ENCODE peak calls at places on chromosome 19, in four cellular contexts. One of them, this sample, is unnamed.

GRCh38 chr19:49348305-49349188 is 13.3 kb downstream of the CD37 start:
- DNase-seq in lower lobe of right lung: no peak
- DNase-seq in fibroblast of pulmonary artery: no peak
- DNase-seq in mucosa of descending colon: no peak
- DNase-seq in this sample: no peak

GRCh38 chr19:49057636-49058234 is at the start of gene CGB7:
- DNase-seq in lower lobe of right lung: peak; percentile 84
- DNase-seq in mucosa of descending colon: peak; percentile 75
- DNase-seq in fibroblast of pulmonary artery: peak; percentile 47
- DNase-seq in this sample: peak; percentile 50

GRCh38 chr19:24033962-24034342 is 53.0 kb upstream of the ZNF254 start:
- DNase-seq in fibroblast of pulmonary artery: peak; percentile 68
- DNase-seq in lower lobe of right lung: peak; percentile 72
- DNase-seq in mucosa of descending colon: no peak
- DNase-seq in this sample: peak; percentile 66

GRCh38 chr19:6125571-6125989 is 9.9 kb upstream of the ACSBG2 start:
- DNase-seq in lower lobe of right lung: peak; percentile 66
- DNase-seq in mucosa of descending colon: no peak
- DNase-seq in fibroblast of pulmonary artery: peak; percentile 83
- DNase-seq in this sample: peak; percentile 84

GRCh38 chr19:21568816-21569496 is 63.6 kb downstream of the ZNF429 start:
- DNase-seq in mucosa of descending colon: no peak
- DNase-seq in lower lobe of right lung: peak; percentile 82
- DNase-seq in fibroblast of pulmonary artery: peak; percentile 15
- DNase-seq in this sample: peak; percentile 63

GRCh38 chr19:50489461-50490011 is 12.9 kb upstream of the GARIN5A start:
- DNase-seq in fibroblast of pulmonary artery: no peak
- DNase-seq in lower lobe of right lung: peak; percentile 47
- DNase-seq in mucosa of descending colon: no peak
- DNase-seq in this sample: no peak

GRCh38 chr19:4589579-4590410 is 30.3 kb upstream of the SEMA6B start:
- DNase-seq in lower lobe of right lung: no peak
- DNase-seq in mucosa of descending colon: no peak
- DNase-seq in fibroblast of pulmonary artery: no peak
- DNase-seq in this sample: no peak

GRCh38 chr19:48481846-48482639 is 12.9 kb downstream of the CYTH2 start:
- DNase-seq in fibroblast of pulmonary artery: no peak
- DNase-seq in lower lobe of right lung: no peak
- DNase-seq in mucosa of descending colon: no peak
- DNase-seq in this sample: peak; percentile 50

GRCh38 chr19:29952646-29953045 is 10.6 kb downstream of the URI1 start:
- DNase-seq in fibroblast of pulmonary artery: no peak
- DNase-seq in lower lobe of right lung: no peak
- DNase-seq in mucosa of descending colon: no peak
- DNase-seq in this sample: no peak

GRCh38 chr19:56973713-56974553 is 133.4 kb upstream of the PEG3 start:
- DNase-seq in mucosa of descending colon: no peak
- DNase-seq in lower lobe of right lung: no peak
- DNase-seq in fibroblast of pulmonary artery: no peak
- DNase-seq in this sample: no peak

GRCh38 chr19:6543866-6544347 is 13.1 kb downstream of the TNFSF9 start:
- DNase-seq in mucosa of descending colon: no peak
- DNase-seq in lower lobe of right lung: no peak
- DNase-seq in fibroblast of pulmonary artery: no peak
- DNase-seq in this sample: no peak

GRCh38 chr19:50223439-50223716 is 20.0 kb downstream of the MYH14 start:
- DNase-seq in mucosa of descending colon: no peak
- DNase-seq in lower lobe of right lung: no peak
- DNase-seq in fibroblast of pulmonary artery: no peak
- DNase-seq in this sample: no peak

GRCh38 chr19:35195822-35196221 is 32.7 kb downstream of the FAM187B start:
- DNase-seq in mucosa of descending colon: no peak
- DNase-seq in lower lobe of right lung: no peak
- DNase-seq in fibroblast of pulmonary artery: no peak
- DNase-seq in this sample: peak; percentile 11

GRCh38 chr19:11769995-11770394 is 3.2 kb downstream of the ZNF441 start:
- DNase-seq in mucosa of descending colon: no peak
- DNase-seq in lower lobe of right lung: no peak
- DNase-seq in fibroblast of pulmonary artery: no peak
- DNase-seq in this sample: no peak

GRCh38 chr19:11763611-11764010 is 3.2 kb upstream of the ZNF441 start:
- DNase-seq in lower lobe of right lung: no peak
- DNase-seq in fibroblast of pulmonary artery: no peak
- DNase-seq in mucosa of descending colon: no peak
- DNase-seq in this sample: no peak

GRCh38 chr19:11763117-11763516 is 3.7 kb upstream of the ZNF441 start:
- DNase-seq in fibroblast of pulmonary artery: no peak
- DNase-seq in lower lobe of right lung: no peak
- DNase-seq in mucosa of descending colon: no peak
- DNase-seq in this sample: no peak

GRCh38 chr19:11766597-11767591 is at the start of gene ZNF441:
- DNase-seq in fibroblast of pulmonary artery: peak; percentile 95
- DNase-seq in mucosa of descending colon: peak; percentile 98
- DNase-seq in lower lobe of right lung: peak; percentile 97
- DNase-seq in this sample: peak; percentile 93

DNA sequence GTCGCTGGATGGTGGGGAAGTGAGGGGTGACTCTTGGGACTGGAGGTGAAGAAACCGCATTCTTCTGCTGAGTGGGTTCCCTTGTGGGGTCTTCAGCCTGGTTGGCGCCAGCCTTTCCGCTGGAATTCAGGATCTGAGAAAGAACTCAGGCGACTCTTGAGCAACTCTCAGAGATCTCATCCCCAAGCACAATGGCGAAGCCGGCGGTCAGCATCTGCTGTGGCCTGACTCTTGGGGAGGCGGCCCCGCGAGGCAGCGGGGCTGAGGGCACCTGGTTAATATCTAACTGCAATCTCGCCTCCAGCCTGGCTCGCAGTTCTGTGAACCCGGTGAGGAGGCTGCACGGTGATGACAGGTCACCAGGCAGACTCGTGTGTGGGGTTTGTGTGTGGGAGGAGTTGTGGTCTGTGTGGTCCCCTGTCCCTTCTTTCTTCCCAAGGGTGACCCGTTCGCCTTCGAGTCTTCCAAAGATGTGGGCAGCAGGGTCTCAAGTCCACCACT is 883 bp downstream of the ZNF441 start:
- DNase-seq in fibroblast of pulmonary artery: peak; percentile 42
- DNase-seq in lower lobe of right lung: peak; percentile 72
- DNase-seq in mucosa of descending colon: peak; percentile 74
- DNase-seq in this sample: peak; percentile 38
- TF ChIP-seq CTCF in fibroblast of pulmonary artery: no peak
- TF ChIP-seq CTCF in lower lobe of right lung: no peak
- TF ChIP-seq CTCF in mucosa of descending colon: no peak
- TF ChIP-seq CTCF in this sample: no peak

GRCh38 chr19:409515-410242 is 732 bp upstream of the C2CD4C start:
- DNase-seq in fibroblast of pulmonary artery: no peak
- DNase-seq in lower lobe of right lung: no peak
- DNase-seq in mucosa of descending colon: no peak
- DNase-seq in this sample: no peak
- H3K4me3 ChIP-seq in fibroblast of pulmonary artery: no peak overlapping the region
- H3K4me3 ChIP-seq in lower lobe of right lung: peak overlapping the region; percentile 55
- H3K4me3 ChIP-seq in mucosa of descending colon: no peak overlapping the region
- H3K4me3 ChIP-seq in this sample: no peak overlapping the region

GRCh38 chr19:42421101-42421500 is 6.1 kb downstream of the LIPE start:
- DNase-seq in fibroblast of pulmonary artery: no peak
- DNase-seq in mucosa of descending colon: no peak
- DNase-seq in lower lobe of right lung: no peak
- DNase-seq in this sample: no peak

GRCh38 chr19:42419309-42419708 is 7.9 kb downstream of the LIPE start:
- DNase-seq in mucosa of descending colon: no peak
- DNase-seq in lower lobe of right lung: no peak
- DNase-seq in fibroblast of pulmonary artery: no peak
- DNase-seq in this sample: no peak

GRCh38 chr19:42421591-42422031 is 5.6 kb downstream of the LIPE start:
- DNase-seq in mucosa of descending colon: no peak
- DNase-seq in fibroblast of pulmonary artery: no peak
- DNase-seq in lower lobe of right lung: no peak
- DNase-seq in this sample: peak; percentile 10

GRCh38 chr19:42422092-42422575 is 5.1 kb downstream of the LIPE start:
- DNase-seq in fibroblast of pulmonary artery: no peak
- DNase-seq in lower lobe of right lung: no peak
- DNase-seq in mucosa of descending colon: no peak
- DNase-seq in this sample: no peak

DNA sequence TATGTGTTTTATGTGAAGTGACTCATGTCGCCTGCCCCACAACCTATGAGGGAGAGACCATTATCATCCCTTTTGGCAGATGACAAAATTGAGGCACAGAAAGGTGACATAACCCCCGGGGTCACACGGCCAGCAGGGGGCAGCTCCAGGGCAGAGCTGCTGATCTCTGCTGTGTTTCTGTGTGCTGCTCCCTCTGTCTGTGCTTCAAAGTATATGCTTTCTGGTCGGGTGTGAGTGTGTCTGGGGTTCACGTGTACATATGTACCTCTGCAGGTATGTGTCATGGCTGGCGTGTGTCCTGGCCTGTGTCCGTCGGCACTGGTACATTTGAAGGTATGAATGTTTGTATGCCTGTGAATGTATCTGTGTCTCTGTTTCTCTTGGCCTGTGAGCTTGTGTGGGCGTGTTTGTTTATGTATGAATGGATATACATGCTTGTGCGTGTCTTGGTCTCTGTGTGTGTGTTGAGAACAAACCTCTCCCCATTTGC is 7.1 kb downstream of the LIPE start:
- DNase-seq in mucosa of descending colon: no peak
- DNase-seq in fibroblast of pulmonary artery: peak; percentile 52
- DNase-seq in lower lobe of right lung: peak; percentile 65
- DNase-seq in this sample: peak; percentile 29
- TF ChIP-seq CTCF in mucosa of descending colon: peak; percentile 39
- TF ChIP-seq CTCF in fibroblast of pulmonary artery: peak; percentile 63
- TF ChIP-seq CTCF in lower lobe of right lung: peak; percentile 67
- TF ChIP-seq CTCF in this sample: peak; percentile 58

GRCh38 chr19:10984166-10984735 is 23.4 kb downstream of the SMARCA4 start:
- DNase-seq in mucosa of descending colon: no peak
- DNase-seq in lower lobe of right lung: no peak
- DNase-seq in fibroblast of pulmonary artery: no peak
- DNase-seq in this sample: no peak
- H3K4me3 ChIP-seq in mucosa of descending colon: no peak overlapping the region
- H3K4me3 ChIP-seq in lower lobe of right lung: no peak overlapping the region
- H3K4me3 ChIP-seq in fibroblast of pulmonary artery: no peak overlapping the region
- H3K4me3 ChIP-seq in this sample: no peak overlapping the region

GRCh38 chr19:12676928-12677327 is 4.8 kb downstream of the DHPS start:
- DNase-seq in lower lobe of right lung: no peak
- DNase-seq in mucosa of descending colon: no peak
- DNase-seq in fibroblast of pulmonary artery: no peak
- DNase-seq in this sample: no peak

GRCh38 chr19:12675940-12676339 is 5.7 kb downstream of the DHPS start:
- DNase-seq in mucosa of descending colon: no peak
- DNase-seq in lower lobe of right lung: no peak
- DNase-seq in fibroblast of pulmonary artery: no peak
- DNase-seq in this sample: no peak

GRCh38 chr19:12672744-12673143 is 6.1 kb downstream of the WDR83 start:
- DNase-seq in fibroblast of pulmonary artery: no peak
- DNase-seq in mucosa of descending colon: no peak
- DNase-seq in lower lobe of right lung: no peak
- DNase-seq in this sample: no peak

GRCh38 chr19:12675377-12675776 is 6.3 kb downstream of the DHPS start:
- DNase-seq in mucosa of descending colon: no peak
- DNase-seq in fibroblast of pulmonary artery: no peak
- DNase-seq in lower lobe of right lung: no peak
- DNase-seq in this sample: no peak

DNA sequence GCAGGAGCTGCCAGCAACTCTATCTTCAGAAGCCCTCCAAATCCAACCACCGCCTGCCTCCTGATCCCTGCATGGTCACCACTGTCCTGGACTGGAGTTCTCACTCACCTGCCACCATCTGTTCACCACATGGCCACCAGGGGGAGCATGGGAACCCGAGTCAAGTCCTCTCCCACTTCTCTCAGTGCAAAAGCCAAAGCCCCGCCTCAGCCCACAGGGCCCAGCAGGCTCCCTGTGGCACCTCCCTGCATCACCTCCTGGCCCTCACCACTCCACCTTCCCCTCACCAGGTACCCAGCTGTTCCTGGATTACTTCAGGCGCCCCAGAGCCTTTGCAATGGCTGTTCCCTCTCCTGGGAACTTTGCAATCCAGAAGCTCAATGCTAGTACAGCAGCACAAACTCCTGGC is 5.3 kb downstream of the DHPS start:
- DNase-seq in fibroblast of pulmonary artery: peak; percentile 81
- DNase-seq in lower lobe of right lung: peak; percentile 87
- DNase-seq in mucosa of descending colon: peak; percentile 84
- DNase-seq in this sample: peak; percentile 71
- TF ChIP-seq CTCF in fibroblast of pulmonary artery: peak; percentile 88
- TF ChIP-seq CTCF in lower lobe of right lung: peak; percentile 86
- TF ChIP-seq CTCF in mucosa of descending colon: peak; percentile 63
- TF ChIP-seq CTCF in this sample: peak; percentile 93

GRCh38 chr19:44930088-44930487 is 11.9 kb upstream of the APOC4 start:
- DNase-seq in mucosa of descending colon: no peak
- DNase-seq in lower lobe of right lung: no peak
- DNase-seq in fibroblast of pulmonary artery: no peak
- DNase-seq in this sample: no peak
- H3K4me3 ChIP-seq in mucosa of descending colon: no peak overlapping the region
- H3K4me3 ChIP-seq in lower lobe of right lung: no peak overlapping the region
- H3K4me3 ChIP-seq in fibroblast of pulmonary artery: no peak overlapping the region
- H3K4me3 ChIP-seq in this sample: no peak overlapping the region

GRCh38 chr19:3358919-3359849 is 7.2 kb upstream of the NFIC start:
- DNase-seq in mucosa of descending colon: peak; percentile 82
- DNase-seq in lower lobe of right lung: peak; percentile 85
- DNase-seq in fibroblast of pulmonary artery: peak; percentile 56
- DNase-seq in this sample: no peak

GRCh38 chr19:3361384-3362216 is 4.8 kb upstream of the NFIC start:
- DNase-seq in fibroblast of pulmonary artery: no peak
- DNase-seq in lower lobe of right lung: no peak
- DNase-seq in mucosa of descending colon: peak; percentile 54
- DNase-seq in this sample: no peak

GRCh38 chr19:3362217-3362907 is 4.0 kb upstream of the NFIC start:
- DNase-seq in mucosa of descending colon: no peak
- DNase-seq in lower lobe of right lung: no peak
- DNase-seq in fibroblast of pulmonary artery: no peak
- DNase-seq in this sample: no peak

GRCh38 chr19:3359850-3360493 is 6.4 kb upstream of the NFIC start:
- DNase-seq in lower lobe of right lung: no peak
- DNase-seq in mucosa of descending colon: peak; percentile 49
- DNase-seq in fibroblast of pulmonary artery: no peak
- DNase-seq in this sample: no peak

DNA sequence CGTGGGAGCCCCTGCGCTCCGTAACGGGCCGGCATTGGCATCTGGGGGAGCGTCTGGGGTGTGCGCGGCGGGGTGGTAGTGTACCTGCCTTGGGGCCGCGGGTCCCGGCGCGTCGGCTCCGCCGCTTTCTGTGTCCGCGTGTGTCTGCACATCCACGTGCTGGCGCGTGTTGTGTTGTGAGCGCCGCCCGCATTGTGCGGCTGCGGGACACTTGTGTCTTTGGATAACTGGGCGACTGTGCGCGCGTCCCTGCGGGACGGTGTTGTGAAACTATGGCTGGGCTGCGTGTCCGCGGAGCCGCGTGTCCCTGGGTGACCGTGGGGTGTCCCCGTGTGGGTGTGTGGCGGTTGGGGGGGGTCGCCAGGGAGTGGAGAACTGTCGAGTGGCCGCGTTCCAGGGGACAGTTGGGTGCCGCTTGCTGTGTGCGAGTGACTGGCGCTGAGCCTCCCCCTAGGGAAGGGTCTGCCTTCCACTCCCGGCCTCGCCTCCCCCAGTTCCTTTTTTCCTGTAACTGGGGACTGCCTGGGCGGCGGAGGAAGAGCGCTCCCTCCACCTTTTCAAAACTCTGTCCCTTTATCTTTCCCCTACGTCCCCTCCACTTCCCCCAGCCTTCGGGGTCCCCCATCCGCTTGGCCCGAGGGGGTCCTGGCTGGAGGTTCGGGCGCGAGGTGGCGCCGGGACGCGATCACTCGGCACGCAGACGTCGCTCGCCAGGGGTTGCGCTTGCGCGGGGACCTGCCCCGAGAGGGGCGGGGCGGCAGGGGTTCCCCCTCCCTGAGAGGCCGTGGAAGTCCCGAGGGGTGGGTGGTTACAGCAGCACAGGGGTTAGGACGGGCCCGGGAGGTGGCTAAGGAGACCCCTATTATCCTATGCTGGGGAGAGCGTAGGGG is 5.6 kb upstream of the NFIC start:
- DNase-seq in lower lobe of right lung: peak; percentile 79
- DNase-seq in fibroblast of pulmonary artery: no peak
- DNase-seq in mucosa of descending colon: peak; percentile 84
- DNase-seq in this sample: no peak
- TF ChIP-seq CTCF in lower lobe of right lung: no peak
- TF ChIP-seq CTCF in fibroblast of pulmonary artery: no peak
- TF ChIP-seq CTCF in mucosa of descending colon: no peak
- TF ChIP-seq CTCF in this sample: no peak

This sample was measured in fibroblast of the aortic adventitia.